ENCODE peak calls at places on chromosomes 2 and 18, in five cellular contexts. X, G, W, S and V are unnamed samples.

GRCh38 chr2:68367918-68368656 is 3.0 kb downstream of the PLEK start:
- DNase-seq in X (no peak), G (no peak), W (no peak), S (no peak), V (no peak)

GRCh38 chr2:172350844-172351480 is 76.4 kb upstream of the ITGA6 start:
- DNase-seq in X (no peak), G (no peak), W (no peak), S (no peak), V (no peak)

GRCh38 chr2:227488045-227488444 is 16.1 kb downstream of the AGFG1 start:
- DNase-seq in X (no peak), G (no peak), W (no peak), S (no peak), V (no peak)

GRCh38 chr18:78772369-78773302 is 207.0 kb upstream of the SALL3 start:
- DNase-seq in X (no peak), G (no peak), W (no peak), S (no peak), V (no peak)

GRCh38 chr2:98564541-98565164 is 43.7 kb downstream of the COA5 start:
- DNase-seq in X (no peak), G (no peak), W (no peak), S (no peak), V (no peak)

GRCh38 chr2:137939026-137939425 is 25.2 kb upstream of the HNMT start:
- DNase-seq in X (no peak), G (no peak), W (no peak), S (no peak), V (no peak)

GRCh38 chr2:43634604-43635306 is 2.3 kb upstream of the PLEKHH2 start:
- DNase-seq in X (no peak), G (no peak), W (no peak), S (no peak), V (no peak)

GRCh38 chr2:1269812-1270211 is 143.5 kb upstream of the TPO start:
- DNase-seq in X (no peak), G (no peak), W (no peak), S (no peak), V (no peak)

GRCh38 chr2:55120634-55121359 is 70.5 kb upstream of the RTN4 start:
- DNase-seq in X (no peak), G (peak; percentile 68), W (no peak), S (no peak), V (no peak)

GRCh38 chr18:28890796-28891195 is 713.9 kb upstream of the CDH2 start:
- DNase-seq in X (no peak), G (no peak), W (no peak), S (no peak), V (no peak)

GRCh38 chr2:12352891-12353290 is 363.8 kb upstream of the TRIB2 start:
- DNase-seq in X (no peak), G (no peak), W (no peak), S (no peak), V (no peak)

GRCh38 chr18:26474542-26474941 is 73.8 kb downstream of the KCTD1 start:
- DNase-seq in X (no peak), G (no peak), W (no peak), S (no peak), V (no peak)

GRCh38 chr2:226487573-226487972 is 312.0 kb downstream of the IRS1 start:
- DNase-seq in X (no peak), G (no peak), W (no peak), S (no peak), V (no peak)

GRCh38 chr2:21030983-21031968 is 12.6 kb downstream of the APOB start:
- DNase-seq in X (no peak), G (no peak), W (no peak), S (no peak), V (no peak)

GRCh38 chr2:187169108-187169713 is 278.8 kb downstream of the CALCRL start:
- DNase-seq in X (no peak), G (no peak), W (no peak), S (peak; percentile 7), V (no peak)

GRCh38 chr2:25595393-25595792 is 78.0 kb downstream of the DTNB start:
- DNase-seq in X (no peak), G (no peak), W (no peak), S (no peak), V (no peak)

GRCh38 chr2:14633451-14634211 is 1.1 kb downstream of the LRATD1 start:
- DNase-seq in X (no peak), G (no peak), W (peak; percentile 44), S (no peak), V (peak; percentile 59)

GRCh38 chr18:39909706-39910105 is 2045.3 kb upstream of the PIK3C3 start:
- DNase-seq in X (no peak), G (no peak), W (no peak), S (no peak), V (no peak)

GRCh38 chr2:60932954-60933353 is 51.6 kb downstream of the REL start:
- DNase-seq in X (no peak), G (no peak), W (no peak), S (no peak), V (no peak)

GRCh38 chr2:172454404-172455120 is 27.2 kb downstream of the ITGA6 start:
- DNase-seq in X (no peak), G (no peak), W (no peak), S (no peak), V (no peak)

GRCh38 chr2:171522804-171523338 is 597 bp downstream of the CYBRD1 start:
- DNase-seq in X (no peak), G (peak; percentile 64), W (no peak), S (no peak), V (no peak)

GRCh38 chr2:12721571-12722444 is 5.1 kb downstream of the TRIB2 start:
- DNase-seq in X (no peak), G (no peak), W (no peak), S (no peak), V (no peak)

GRCh38 chr2:143476421-143477084 is 347.3 kb downstream of the ARHGAP15 start:
- DNase-seq in X (no peak), G (no peak), W (no peak), S (no peak), V (no peak)

GRCh38 chr18:50665519-50665918 is 105.6 kb downstream of the MAPK4 start:
- DNase-seq in X (no peak), G (no peak), W (no peak), S (no peak), V (no peak)

GRCh38 chr18:76339246-76339620 is 155.8 kb downstream of the ZNF516 start:
- DNase-seq in X (no peak), G (no peak), W (no peak), S (no peak), V (no peak)

GRCh38 chr2:168568476-168569227 is 112.6 kb downstream of the CERS6 start:
- DNase-seq in X (no peak), G (no peak), W (no peak), S (no peak), V (no peak)

GRCh38 chr2:70247364-70248144 is 874 bp downstream of the TIA1 start:
- DNase-seq in X (no peak), G (no peak), W (no peak), S (no peak), V (no peak)

GRCh38 chr2:112140413-112140802 is 2.2 kb downstream of the FBLN7 start:
- DNase-seq in X (no peak), G (no peak), W (no peak), S (no peak), V (no peak)

GRCh38 chr2:129711816-129712420 is 267.5 kb upstream of the RAB6C start:
- DNase-seq in X (no peak), G (no peak), W (no peak), S (no peak), V (no peak)

GRCh38 chr2:181218271-181218935 is 238.0 kb downstream of the UBE2E3 start:
- DNase-seq in X (no peak), G (no peak), W (no peak), S (no peak), V (no peak)

GRCh38 chr2:109238580-109238979 is 109.6 kb downstream of the SH3RF3 start:
- DNase-seq in X (no peak), G (no peak), W (no peak), S (peak; percentile 59), V (no peak)

GRCh38 chr2:135245055-135245454 is 193.0 kb downstream of the RAB3GAP1 start:
- DNase-seq in X (peak; percentile 51), G (peak; percentile 20), W (no peak), S (no peak), V (no peak)

DNA sequence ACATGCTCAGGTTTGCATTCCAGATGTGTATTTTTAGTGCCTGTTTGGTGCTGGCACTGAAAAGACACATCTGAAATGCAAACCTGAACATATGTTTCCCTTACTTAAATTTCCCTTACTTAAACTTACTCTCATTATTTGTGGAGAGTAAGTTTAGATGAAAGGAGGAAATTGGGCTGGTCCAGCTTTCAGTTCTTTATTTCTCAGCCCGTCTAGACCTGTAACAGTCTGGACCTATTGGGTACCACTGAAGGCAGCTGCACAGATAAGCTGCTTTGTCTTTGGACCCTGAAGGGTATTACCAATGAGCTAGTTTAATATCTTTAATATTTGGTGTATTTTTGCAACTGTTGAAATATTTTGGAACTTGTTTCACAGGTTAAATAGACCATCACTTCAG is 17.0 kb upstream of the DSG3 start:
- DNase-seq in X (no peak), G (no peak), W (no peak), S (no peak), V (no peak)
- TF ChIP-seq SIN3A in X (no peak), G (no peak), W (no peak), S (no peak), V (no peak)

GRCh38 chr2:120538691-120539420 is 192.9 kb downstream of the INHBB start:
- DNase-seq in X (no peak), G (no peak), W (no peak), S (no peak), V (no peak)
- TF ChIP-seq SIN3A in X (no peak), G (no peak), W (no peak), S (no peak), V (no peak)

DNA sequence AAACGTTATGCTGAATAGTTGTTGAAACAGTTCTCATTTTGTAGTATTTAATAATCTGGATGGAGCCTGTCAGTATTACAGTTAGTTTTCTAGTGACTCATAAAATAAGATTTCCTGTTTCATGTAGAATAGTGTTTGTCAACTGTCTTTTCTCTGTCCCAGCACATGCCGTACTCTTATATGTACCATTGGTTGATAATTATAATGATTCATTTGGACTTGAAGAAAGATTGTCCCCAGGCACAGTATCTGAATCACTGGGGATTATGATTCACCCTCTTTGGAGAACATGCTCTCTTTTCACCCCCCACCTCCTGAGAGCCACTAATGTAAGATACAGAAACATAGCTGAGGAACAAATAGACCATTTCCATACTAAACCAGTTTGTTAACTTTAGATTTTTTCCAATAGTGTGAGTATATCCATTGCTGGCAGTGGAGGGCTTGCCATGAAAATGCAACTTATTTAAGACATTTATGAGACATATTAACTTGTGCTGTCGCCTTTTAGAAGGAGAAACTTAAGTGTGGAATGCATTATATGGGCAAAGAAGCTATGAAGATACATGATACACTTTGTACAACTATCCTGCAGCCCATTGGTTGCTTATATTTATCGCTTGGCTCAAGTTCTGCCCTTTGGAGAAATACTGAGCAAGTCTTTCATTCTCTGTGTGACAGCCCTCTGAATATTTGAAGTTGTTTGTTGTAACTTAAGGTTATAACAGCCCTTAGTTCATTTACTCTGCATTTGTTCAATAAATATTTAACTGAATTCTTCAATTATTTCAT is 12.4 kb downstream of the COPS8 start:
- DNase-seq in X (no peak), G (no peak), W (no peak), S (no peak), V (no peak)
- TF ChIP-seq SIN3A in X (no peak), G (no peak), W (no peak), S (no peak), V (no peak)

DNA sequence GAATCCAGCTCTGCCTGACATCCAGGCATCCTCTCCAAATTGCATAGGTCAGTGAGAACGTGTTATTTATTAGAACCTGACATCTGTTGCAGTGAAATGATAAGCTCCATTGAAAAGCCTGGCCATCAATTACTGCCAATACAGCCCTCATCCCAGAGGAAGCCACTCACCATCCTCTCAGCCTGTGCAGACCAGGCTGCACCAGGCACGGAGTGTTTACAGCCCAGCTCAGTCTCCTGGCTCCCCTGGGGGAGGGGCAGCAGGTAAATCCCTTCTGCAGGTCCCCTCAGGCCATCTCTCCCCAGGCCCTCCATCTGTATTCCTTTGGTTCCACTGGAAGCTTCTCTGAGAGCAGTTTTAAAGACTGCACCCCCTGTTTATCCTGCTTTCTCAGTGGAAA is 82.6 kb upstream of the FOSL2 start:
- DNase-seq in X (no peak), G (no peak), W (peak; percentile 66), S (no peak), V (no peak)
- TF ChIP-seq SIN3A in X (no peak), G (no peak), W (no peak), S (no peak), V (no peak)